ENCODE peak calls at places on chromosome 5, in nine cellular contexts. B, N, J, F, W, O, H, T and Y are unnamed samples.
A peak's percentile ranks its signal among the peaks of the same experiment; 100 is the strongest.

GRCh38 chr5:17020586-17021362 is 84.7 kb upstream of the MYO10 start:
- DNase-seq in B (no peak), N (no peak), J (no peak), F (no peak), W (no peak), O (no peak), H (no peak), T (no peak), Y (no peak)

GRCh38 chr5:172380992-172381643 is 73.2 kb downstream of the SH3PXD2B start:
- DNase-seq in B (no peak), N (no peak), J (no peak), F (no peak), W (peak; percentile 59), O (no peak), H (no peak), T (no peak), Y (no peak)

GRCh38 chr5:32777733-32778132 is 66.6 kb downstream of the NPR3 start:
- DNase-seq in B (no peak), N (no peak), J (no peak), F (no peak), W (peak; percentile 72), O (no peak), H (no peak), T (no peak), Y (no peak)

GRCh38 chr5:150783422-150783928 is 4.9 kb downstream of the SMIM3 start:
- DNase-seq in B (peak; percentile 65), N (peak; percentile 34), J (no peak), F (peak; percentile 36), W (peak; percentile 96), O (peak; percentile 77), H (no peak), T (peak; percentile 93), Y (no peak)

GRCh38 chr5:45696206-45696836 is at the start of gene HCN1:
- DNase-seq in B (peak; percentile 39), N (peak; percentile 8), J (peak; percentile 65), F (no peak), W (peak; percentile 73), O (peak; percentile 56), H (peak; percentile 90), T (peak; percentile 78), Y (no peak)

GRCh38 chr5:40646286-40646685 is 33.4 kb upstream of the PTGER4 start:
- DNase-seq in B (no peak), N (no peak), J (no peak), F (no peak), W (no peak), O (no peak), H (no peak), T (no peak), Y (no peak)

GRCh38 chr5:179822444-179822990 is 1.8 kb downstream of the SQSTM1 start:
- DNase-seq in B (no peak), N (no peak), J (no peak), F (no peak), W (no peak), O (no peak), H (no peak), T (no peak), Y (no peak)

GRCh38 chr5:171365351-171365750 is 22.3 kb upstream of the NPM1 start:
- DNase-seq in B (no peak), N (peak; percentile 75), J (no peak), F (no peak), W (no peak), O (no peak), H (peak; percentile 31), T (peak; percentile 67), Y (no peak)

GRCh38 chr5:175123542-175123941 is 320.4 kb downstream of the DRD1 start:
- DNase-seq in B (no peak), N (no peak), J (no peak), F (no peak), W (no peak), O (no peak), H (no peak), T (no peak), Y (no peak)

GRCh38 chr5:97142521-97143254 is at the start of gene LIX1:
- DNase-seq in B (peak; percentile 16), N (peak; percentile 68), J (no peak), F (peak; percentile 15), W (peak; percentile 28), O (peak; percentile 33), H (peak; percentile 90), T (peak; percentile 72), Y (no peak)

GRCh38 chr5:173626501-173626812 is 10.0 kb upstream of the BOD1 start:
- DNase-seq in B (no peak), N (no peak), J (no peak), F (no peak), W (no peak), O (no peak), H (no peak), T (no peak), Y (no peak)

GRCh38 chr5:14102666-14103065 is 40.5 kb upstream of the TRIO start:
- DNase-seq in B (no peak), N (no peak), J (no peak), F (no peak), W (peak; percentile 47), O (no peak), H (no peak), T (no peak), Y (no peak)

GRCh38 chr5:132437604-132438275 is 52.8 kb downstream of the IRF1 start:
- DNase-seq in B (peak; percentile 80), N (no peak), J (peak; percentile 98), F (no peak), W (peak; percentile 93), O (peak; percentile 62), H (peak; percentile 9), T (peak; percentile 96), Y (no peak)

GRCh38 chr5:98569288-98569687 is 204.2 kb upstream of the RGMB start:
- DNase-seq in B (no peak), N (no peak), J (no peak), F (no peak), W (no peak), O (no peak), H (no peak), T (no peak), Y (no peak)

GRCh38 chr5:24226492-24226891 is 418.3 kb downstream of the CDH10 start:
- DNase-seq in B (no peak), N (no peak), J (no peak), F (no peak), W (peak; percentile 24), O (no peak), H (no peak), T (peak; percentile 40), Y (no peak)

GRCh38 chr5:34789021-34789531 is 49.9 kb upstream of the TTC23L start:
- DNase-seq in B (no peak), N (no peak), J (no peak), F (peak; percentile 13), W (peak; percentile 89), O (no peak), H (peak; percentile 53), T (peak; percentile 34), Y (peak; percentile 5)

GRCh38 chr5:140402258-140403074 is 833 bp downstream of the ANKHD1 start:
- DNase-seq in B (peak; percentile 29), N (peak; percentile 46), J (peak; percentile 63), F (no peak), W (peak; percentile 34), O (peak; percentile 68), H (peak; percentile 72), T (peak; percentile 46), Y (no peak)

GRCh38 chr5:133868946-133869674 is 99.3 kb downstream of the C5orf15 start:
- DNase-seq in B (peak; percentile 78), N (peak; percentile 77), J (peak; percentile 81), F (no peak), W (peak; percentile 74), O (peak; percentile 82), H (peak; percentile 71), T (peak; percentile 88), Y (no peak)

GRCh38 chr5:6086871-6087270 is 291.5 kb downstream of the MED10 start:
- DNase-seq in B (no peak), N (no peak), J (no peak), F (no peak), W (no peak), O (no peak), H (no peak), T (no peak), Y (no peak)

GRCh38 chr5:79947486-79948023 is 43.5 kb downstream of the MTX3 start:
- DNase-seq in B (no peak), N (no peak), J (no peak), F (no peak), W (no peak), O (no peak), H (no peak), T (no peak), Y (no peak)

GRCh38 chr5:111511174-111512025 is 935 bp downstream of the STARD4 start:
- DNase-seq in B (no peak), N (no peak), J (no peak), F (no peak), W (peak; percentile 29), O (no peak), H (no peak), T (peak; percentile 36), Y (no peak)

GRCh38 chr5:132220476-132220875 is 7.2 kb downstream of the P4HA2 start:
- DNase-seq in B (no peak), N (no peak), J (no peak), F (no peak), W (peak; percentile 40), O (no peak), H (no peak), T (peak; percentile 28), Y (no peak)

GRCh38 chr5:178895615-178896571 is at the start of gene ZFP2:
- DNase-seq in B (peak; percentile 37), N (peak; percentile 76), J (no peak), F (no peak), W (peak; percentile 38), O (peak; percentile 51), H (peak; percentile 77), T (peak; percentile 57), Y (no peak)

GRCh38 chr5:148932355-148932935 is 106.0 kb downstream of the ADRB2 start:
- DNase-seq in B (no peak), N (no peak), J (no peak), F (no peak), W (peak; percentile 56), O (no peak), H (no peak), T (no peak), Y (no peak)

GRCh38 chr5:132777209-132778069 is at the start of gene SEPTIN8:
- DNase-seq in B (peak; percentile 69), N (peak; percentile 75), J (no peak), F (no peak), W (peak; percentile 57), O (peak; percentile 60), H (peak; percentile 48), T (no peak), Y (no peak)

GRCh38 chr5:1746371-1747078 is 53.1 kb downstream of the MRPL36 start:
- DNase-seq in B (no peak), N (no peak), J (peak; percentile 48), F (no peak), W (no peak), O (no peak), H (no peak), T (no peak), Y (no peak)

GRCh38 chr5:136157514-136157913 is 24.9 kb downstream of the SMAD5 start:
- DNase-seq in B (no peak), N (no peak), J (no peak), F (no peak), W (no peak), O (no peak), H (no peak), T (no peak), Y (no peak)

GRCh38 chr5:124888050-124888506 is 141.6 kb upstream of the ZNF608 start:
- DNase-seq in B (no peak), N (peak; percentile 55), J (no peak), F (peak; percentile 76), W (no peak), O (no peak), H (peak; percentile 51), T (peak; percentile 47), Y (no peak)

GRCh38 chr5:134493461-134494055 is 31.9 kb upstream of the JADE2 start:
- DNase-seq in B (no peak), N (no peak), J (no peak), F (no peak), W (no peak), O (no peak), H (no peak), T (no peak), Y (no peak)

GRCh38 chr5:149135536-149136201 is 5.6 kb upstream of the ABLIM3 start:
- DNase-seq in B (peak; percentile 46), N (no peak), J (no peak), F (no peak), W (peak; percentile 79), O (no peak), H (no peak), T (peak; percentile 80), Y (no peak)

GRCh38 chr5:110002652-110003051 is 312.9 kb downstream of the MAN2A1 start:
- DNase-seq in B (no peak), N (no peak), J (no peak), F (no peak), W (no peak), O (no peak), H (no peak), T (no peak), Y (no peak)